ENCODE peak calls at places on chromosomes 5 and 9, in nine cellular contexts. Z is GM13977, M is NCI-H345, R is posterior vena cava, J is heart right ventricle, V is choroid plexus epithelial cell, B is anterior cingulate cortex, O is iris pigment epithelial cell, F is DMS153. U is an unnamed sample.

GRCh38 chr5:132497488-132497997 is 7.0 kb upstream of the IRF1 start:
- DNase-seq in Z (no peak), M (no peak), R (peak), J (peak), V (peak), B (no peak), O (peak), F (no peak), U (peak)

GRCh38 chr9:106305428-106306133 is 557.4 kb upstream of the ZNF462 start:
- DNase-seq in Z (no peak), M (no peak), R (no peak), J (peak), V (no peak), B (peak), O (no peak), F (no peak), U (no peak)

GRCh38 chr9:14692918-14693861 is at the start of gene ZDHHC21:
- DNase-seq in Z (peak), M (peak), R (peak), J (peak), V (peak), B (peak), O (peak), F (peak), U (peak)

GRCh38 chr5:149940941-149941644 is 3.5 kb downstream of the PDE6A start:
- DNase-seq in Z (no peak), M (no peak), R (no peak), J (no peak), V (no peak), B (no peak), O (no peak), F (no peak), U (peak)

GRCh38 chr9:96203867-96204412 is 98.0 kb downstream of the HSD17B3 start:
- DNase-seq in Z (no peak), M (no peak), R (no peak), J (no peak), V (no peak), B (no peak), O (no peak), F (no peak), U (no peak)

GRCh38 chr9:120934271-120934670 is 7.7 kb upstream of the TRAF1 start:
- DNase-seq in Z (no peak), M (no peak), R (no peak), J (no peak), V (no peak), B (no peak), O (no peak), F (no peak), U (no peak)

GRCh38 chr9:112035166-112035816 is 138.7 kb downstream of the UGCG start:
- DNase-seq in Z (no peak), M (no peak), R (no peak), J (no peak), V (no peak), B (no peak), O (no peak), F (no peak), U (no peak)

GRCh38 chr9:93139365-93140182 is 5.5 kb upstream of the NINJ1 start:
- DNase-seq in Z (no peak), M (no peak), R (no peak), J (no peak), V (no peak), B (no peak), O (no peak), F (no peak), U (no peak)

U was measured in PC-3.